ENCODE peak calls at places on chromosome 10, in six cellular contexts. One of them, this sample, is unnamed.

GRCh38 chr10:92064506-92064905 is 140.9 kb downstream of the BTAF1 start:
- DNase-seq in cardiac muscle cell: no peak
- DNase-seq in GM23338: no peak
- DNase-seq in CD8-positive, alpha-beta T cell: no peak
- DNase-seq in heart right ventricle: no peak
- DNase-seq in Panc1: no peak
- DNase-seq in this sample: no peak

GRCh38 chr10:105691811-105692210 is 1050.7 kb downstream of the SORCS3 start:
- DNase-seq in cardiac muscle cell: peak; percentile 75
- DNase-seq in GM23338: peak; percentile 88
- DNase-seq in CD8-positive, alpha-beta T cell: no peak
- DNase-seq in heart right ventricle: no peak
- DNase-seq in Panc1: no peak
- DNase-seq in this sample: no peak

GRCh38 chr10:88586462-88586861 is at the start of gene LIPJ:
- DNase-seq in cardiac muscle cell: no peak
- DNase-seq in GM23338: no peak
- DNase-seq in CD8-positive, alpha-beta T cell: no peak
- DNase-seq in heart right ventricle: no peak
- DNase-seq in Panc1: no peak
- DNase-seq in this sample: no peak

GRCh38 chr10:86371116-86371515 is 4.5 kb upstream of the GRID1 start:
- DNase-seq in cardiac muscle cell: no peak
- DNase-seq in GM23338: no peak
- DNase-seq in CD8-positive, alpha-beta T cell: no peak
- DNase-seq in heart right ventricle: no peak
- DNase-seq in Panc1: no peak
- DNase-seq in this sample: no peak

GRCh38 chr10:120493411-120494312 is 36.6 kb downstream of the PLPP4 start:
- DNase-seq in cardiac muscle cell: no peak
- DNase-seq in GM23338: no peak
- DNase-seq in CD8-positive, alpha-beta T cell: no peak
- DNase-seq in heart right ventricle: no peak
- DNase-seq in Panc1: no peak
- DNase-seq in this sample: no peak

GRCh38 chr10:2978111-2978510 is 89.2 kb upstream of the PFKP start:
- DNase-seq in cardiac muscle cell: peak; percentile 58
- DNase-seq in GM23338: peak; percentile 77
- DNase-seq in CD8-positive, alpha-beta T cell: no peak
- DNase-seq in heart right ventricle: no peak
- DNase-seq in Panc1: peak; percentile 64
- DNase-seq in this sample: no peak

GRCh38 chr10:103716206-103717160 is 138.9 kb downstream of the SH3PXD2A start:
- DNase-seq in cardiac muscle cell: no peak
- DNase-seq in GM23338: peak; percentile 35
- DNase-seq in CD8-positive, alpha-beta T cell: no peak
- DNase-seq in heart right ventricle: no peak
- DNase-seq in Panc1: no peak
- DNase-seq in this sample: no peak

GRCh38 chr10:1127629-1128028 is 71.4 kb downstream of the WDR37 start:
- DNase-seq in cardiac muscle cell: no peak
- DNase-seq in GM23338: no peak
- DNase-seq in CD8-positive, alpha-beta T cell: no peak
- DNase-seq in heart right ventricle: no peak
- DNase-seq in Panc1: no peak
- DNase-seq in this sample: no peak

GRCh38 chr10:89355373-89355772 is 22.5 kb upstream of the IFIT1B start:
- DNase-seq in cardiac muscle cell: no peak
- DNase-seq in GM23338: no peak
- DNase-seq in CD8-positive, alpha-beta T cell: no peak
- DNase-seq in heart right ventricle: no peak
- DNase-seq in Panc1: no peak
- DNase-seq in this sample: no peak

GRCh38 chr10:85317827-85318226 is 989.4 kb downstream of the CCSER2 start:
- DNase-seq in cardiac muscle cell: no peak
- DNase-seq in GM23338: peak; percentile 3
- DNase-seq in CD8-positive, alpha-beta T cell: no peak
- DNase-seq in heart right ventricle: no peak
- DNase-seq in Panc1: no peak
- DNase-seq in this sample: no peak

GRCh38 chr10:74227697-74228424 is 76.8 kb downstream of the ADK start:
- DNase-seq in cardiac muscle cell: no peak
- DNase-seq in GM23338: no peak
- DNase-seq in CD8-positive, alpha-beta T cell: no peak
- DNase-seq in heart right ventricle: no peak
- DNase-seq in Panc1: no peak
- DNase-seq in this sample: no peak

GRCh38 chr10:126749030-126749655 is 78.7 kb upstream of the C10orf90 start:
- DNase-seq in cardiac muscle cell: peak; percentile 82
- DNase-seq in GM23338: peak; percentile 92
- DNase-seq in CD8-positive, alpha-beta T cell: peak; percentile 1
- DNase-seq in heart right ventricle: peak; percentile 53
- DNase-seq in Panc1: peak; percentile 53
- DNase-seq in this sample: peak; percentile 85

GRCh38 chr10:45378866-45379265 is 4.8 kb downstream of the ALOX5 start:
- DNase-seq in cardiac muscle cell: no peak
- DNase-seq in GM23338: no peak
- DNase-seq in CD8-positive, alpha-beta T cell: no peak
- DNase-seq in heart right ventricle: no peak
- DNase-seq in Panc1: no peak
- DNase-seq in this sample: no peak

GRCh38 chr10:122878799-122879338 is 512 bp downstream of the FAM24B start:
- DNase-seq in cardiac muscle cell: no peak
- DNase-seq in GM23338: no peak
- DNase-seq in CD8-positive, alpha-beta T cell: no peak
- DNase-seq in heart right ventricle: no peak
- DNase-seq in Panc1: no peak
- DNase-seq in this sample: no peak

GRCh38 chr10:78408671-78409472 is 375.2 kb downstream of the RPS24 start:
- DNase-seq in cardiac muscle cell: peak; percentile 93
- DNase-seq in GM23338: peak; percentile 62
- DNase-seq in CD8-positive, alpha-beta T cell: no peak
- DNase-seq in heart right ventricle: peak; percentile 85
- DNase-seq in Panc1: no peak
- DNase-seq in this sample: no peak

GRCh38 chr10:72765051-72765450 is 73.1 kb downstream of the MCU start:
- DNase-seq in cardiac muscle cell: no peak
- DNase-seq in GM23338: no peak
- DNase-seq in CD8-positive, alpha-beta T cell: no peak
- DNase-seq in heart right ventricle: no peak
- DNase-seq in Panc1: no peak
- DNase-seq in this sample: no peak

GRCh38 chr10:110414563-110415309 is 83.0 kb upstream of the DUSP5 start:
- DNase-seq in cardiac muscle cell: no peak
- DNase-seq in GM23338: no peak
- DNase-seq in CD8-positive, alpha-beta T cell: peak; percentile 66
- DNase-seq in heart right ventricle: no peak
- DNase-seq in Panc1: no peak
- DNase-seq in this sample: no peak

GRCh38 chr10:63527401-63527800 is 6.2 kb downstream of the REEP3 start:
- DNase-seq in cardiac muscle cell: no peak
- DNase-seq in GM23338: no peak
- DNase-seq in CD8-positive, alpha-beta T cell: no peak
- DNase-seq in heart right ventricle: no peak
- DNase-seq in Panc1: no peak
- DNase-seq in this sample: no peak

GRCh38 chr10:124592101-124592500 is 130.5 kb downstream of the LHPP start:
- DNase-seq in cardiac muscle cell: no peak
- DNase-seq in GM23338: no peak
- DNase-seq in CD8-positive, alpha-beta T cell: no peak
- DNase-seq in heart right ventricle: peak; percentile 2
- DNase-seq in Panc1: no peak
- DNase-seq in this sample: no peak

GRCh38 chr10:12418000-12418399 is 68.7 kb downstream of the CAMK1D start:
- DNase-seq in cardiac muscle cell: no peak
- DNase-seq in GM23338: no peak
- DNase-seq in CD8-positive, alpha-beta T cell: no peak
- DNase-seq in heart right ventricle: peak; percentile 31
- DNase-seq in Panc1: no peak
- DNase-seq in this sample: no peak

GRCh38 chr10:21052072-21052708 is 155.1 kb upstream of the NEBL start:
- DNase-seq in cardiac muscle cell: no peak
- DNase-seq in GM23338: no peak
- DNase-seq in CD8-positive, alpha-beta T cell: no peak
- DNase-seq in heart right ventricle: no peak
- DNase-seq in Panc1: no peak
- DNase-seq in this sample: no peak

GRCh38 chr10:28714401-28715053 is 37.2 kb downstream of the BAMBI start:
- DNase-seq in cardiac muscle cell: no peak
- DNase-seq in GM23338: no peak
- DNase-seq in CD8-positive, alpha-beta T cell: no peak
- DNase-seq in heart right ventricle: no peak
- DNase-seq in Panc1: no peak
- DNase-seq in this sample: no peak

GRCh38 chr10:62681211-62681940 is 123.1 kb upstream of the ADO start:
- DNase-seq in cardiac muscle cell: peak; percentile 42
- DNase-seq in GM23338: peak; percentile 45
- DNase-seq in CD8-positive, alpha-beta T cell: peak; percentile 18
- DNase-seq in heart right ventricle: no peak
- DNase-seq in Panc1: no peak
- DNase-seq in this sample: no peak

GRCh38 chr10:69483988-69484387 is 32.7 kb downstream of the TSPAN15 start:
- DNase-seq in cardiac muscle cell: no peak
- DNase-seq in GM23338: no peak
- DNase-seq in CD8-positive, alpha-beta T cell: no peak
- DNase-seq in heart right ventricle: no peak
- DNase-seq in Panc1: no peak
- DNase-seq in this sample: no peak

GRCh38 chr10:122850705-122851640 is 5.3 kb upstream of the CUZD1 start:
- DNase-seq in cardiac muscle cell: no peak
- DNase-seq in GM23338: no peak
- DNase-seq in CD8-positive, alpha-beta T cell: no peak
- DNase-seq in heart right ventricle: no peak
- DNase-seq in Panc1: no peak
- DNase-seq in this sample: no peak

GRCh38 chr10:93267521-93267920 is 193.8 kb downstream of the CYP26A1 start:
- DNase-seq in cardiac muscle cell: no peak
- DNase-seq in GM23338: no peak
- DNase-seq in CD8-positive, alpha-beta T cell: no peak
- DNase-seq in heart right ventricle: no peak
- DNase-seq in Panc1: no peak
- DNase-seq in this sample: no peak

DNA sequence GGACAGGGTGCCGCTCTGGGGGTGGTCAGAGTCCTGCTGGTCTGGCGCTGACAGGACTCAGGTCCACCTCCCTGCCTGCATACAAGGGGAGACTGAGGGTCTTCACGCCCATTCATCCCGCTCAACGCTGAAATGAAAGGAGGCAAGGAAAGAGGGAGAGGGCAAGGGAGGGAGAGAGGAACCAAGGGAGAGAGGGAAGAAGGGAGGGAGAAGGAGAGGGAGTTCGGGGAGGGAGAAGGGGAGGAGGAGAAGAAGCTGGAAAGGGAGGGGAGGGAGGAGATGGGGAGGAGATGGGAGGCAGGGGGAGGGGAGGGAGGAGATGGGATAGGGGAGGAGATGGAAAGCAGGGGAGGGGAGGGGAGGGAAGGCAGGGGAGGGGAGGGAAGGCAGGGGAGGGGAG is 69.4 kb upstream of the INPP5A start:
- DNase-seq in cardiac muscle cell: no peak
- DNase-seq in GM23338: no peak
- DNase-seq in CD8-positive, alpha-beta T cell: no peak
- DNase-seq in heart right ventricle: no peak
- DNase-seq in Panc1: no peak
- DNase-seq in this sample: no peak
- H3K4me1 ChIP-seq in cardiac muscle cell: peaks cover 24% of the 10 kb centered on the region
- H3K4me1 ChIP-seq in GM23338: no peaks in the 10 kb centered on the region
- H3K4me1 ChIP-seq in CD8-positive, alpha-beta T cell: no peaks in the 10 kb centered on the region
- H3K4me1 ChIP-seq in heart right ventricle: peaks cover 58% of the 10 kb centered on the region
- H3K4me1 ChIP-seq in Panc1: peaks cover 35% of the 10 kb centered on the region
- H3K4me1 ChIP-seq in this sample: peaks cover 4% of the 10 kb centered on the region

DNA sequence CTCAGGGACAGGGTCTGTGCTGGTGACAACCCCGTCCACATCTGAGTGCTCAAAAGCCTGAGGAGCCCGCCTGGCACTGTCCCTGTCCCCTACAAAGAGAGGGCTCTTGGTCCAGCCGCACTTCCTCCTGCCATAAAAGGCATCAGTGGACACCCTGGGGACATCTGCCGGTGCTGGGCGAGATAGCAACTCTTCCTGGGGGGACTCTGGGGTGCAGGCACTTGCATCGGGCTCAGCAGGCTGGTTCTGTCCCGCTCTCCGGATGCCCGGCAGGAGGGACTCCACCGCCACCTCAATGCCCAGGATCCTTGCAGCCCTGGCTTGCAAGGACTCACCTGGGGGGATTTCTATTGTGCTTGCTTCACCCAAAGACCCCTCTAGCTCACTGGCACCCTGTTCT is 32.8 kb downstream of the JCAD start:
- DNase-seq in cardiac muscle cell: no peak
- DNase-seq in GM23338: no peak
- DNase-seq in CD8-positive, alpha-beta T cell: no peak
- DNase-seq in heart right ventricle: peak; percentile 20
- DNase-seq in Panc1: no peak
- DNase-seq in this sample: no peak
- H3K4me3 ChIP-seq in cardiac muscle cell: no peak overlapping the region
- H3K4me3 ChIP-seq in GM23338: no peak overlapping the region
- H3K4me3 ChIP-seq in CD8-positive, alpha-beta T cell: peak overlapping the region; percentile 16
- H3K4me3 ChIP-seq in heart right ventricle: no peak overlapping the region
- H3K4me3 ChIP-seq in Panc1: no peak overlapping the region
- H3K4me3 ChIP-seq in this sample: no peak overlapping the region

GRCh38 chr10:20005638-20006037 is 189.4 kb downstream of the PLXDC2 start:
- DNase-seq in cardiac muscle cell: no peak
- DNase-seq in GM23338: no peak
- DNase-seq in CD8-positive, alpha-beta T cell: no peak
- DNase-seq in heart right ventricle: no peak
- DNase-seq in Panc1: no peak
- DNase-seq in this sample: no peak
- H3K4me1 ChIP-seq in cardiac muscle cell: peaks cover 17% of the 10 kb centered on the region
- H3K4me1 ChIP-seq in GM23338: peaks cover 28% of the 10 kb centered on the region
- H3K4me1 ChIP-seq in CD8-positive, alpha-beta T cell: no peaks in the 10 kb centered on the region
- H3K4me1 ChIP-seq in heart right ventricle: peaks cover 48% of the 10 kb centered on the region
- H3K4me1 ChIP-seq in Panc1: no peaks in the 10 kb centered on the region
- H3K4me1 ChIP-seq in this sample: no peaks in the 10 kb centered on the region

DNA sequence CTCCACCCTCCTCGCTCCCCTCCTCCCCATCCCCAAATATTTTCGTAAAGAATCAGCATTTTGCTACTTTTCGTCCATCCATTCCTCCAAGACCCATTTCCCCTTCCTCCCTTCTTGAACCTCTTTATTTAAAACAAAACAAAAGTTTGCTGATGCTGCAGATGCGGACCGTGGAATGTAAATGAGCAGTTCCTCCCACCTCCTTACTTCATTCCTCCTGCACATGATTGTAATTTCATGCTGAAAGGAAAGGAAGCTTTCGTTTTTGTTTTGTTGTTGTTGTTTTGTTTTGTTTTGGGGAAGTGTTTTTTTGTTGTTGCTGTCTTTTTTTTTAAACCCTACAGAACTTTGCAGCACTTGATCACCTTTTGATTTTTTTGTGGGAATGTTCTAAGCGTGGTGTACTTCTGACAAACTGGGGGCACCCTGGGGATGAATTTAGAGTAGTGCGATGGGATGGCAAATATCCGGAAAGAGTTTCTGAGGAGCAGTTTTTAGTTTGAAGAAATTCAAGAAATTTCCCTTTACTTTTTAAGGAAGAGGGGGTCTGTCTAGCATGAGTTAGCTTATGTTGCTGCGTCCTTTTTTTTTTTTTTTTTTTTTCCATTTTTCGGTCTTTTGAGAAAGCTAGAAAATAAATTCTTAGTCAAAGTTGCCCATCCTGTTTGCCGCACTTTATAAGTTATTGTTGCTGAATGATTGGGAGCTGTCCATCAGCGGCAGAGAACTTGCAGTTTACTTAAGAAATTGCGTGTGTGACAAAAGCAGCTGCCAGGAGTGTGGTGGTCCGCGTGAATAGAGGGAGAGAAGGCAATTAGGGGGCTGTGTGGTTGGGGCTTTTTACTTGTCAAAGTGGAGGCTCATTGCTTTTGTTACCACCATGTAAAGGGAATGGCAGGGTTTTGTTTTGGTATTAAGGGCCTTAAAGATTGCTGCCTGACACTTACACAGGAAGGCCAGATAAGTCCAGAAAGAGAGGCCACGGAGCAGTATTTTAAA is 177.5 kb downstream of the TCF7L2 start:
- DNase-seq in cardiac muscle cell: no peak
- DNase-seq in GM23338: no peak
- DNase-seq in CD8-positive, alpha-beta T cell: no peak
- DNase-seq in heart right ventricle: no peak
- DNase-seq in Panc1: no peak
- DNase-seq in this sample: no peak
- H3K4me3 ChIP-seq in cardiac muscle cell: no peak overlapping the region
- H3K4me3 ChIP-seq in GM23338: peak overlapping the region; percentile 48
- H3K4me3 ChIP-seq in CD8-positive, alpha-beta T cell: no peak overlapping the region
- H3K4me3 ChIP-seq in heart right ventricle: no peak overlapping the region
- H3K4me3 ChIP-seq in Panc1: peak overlapping the region; percentile 46
- H3K4me3 ChIP-seq in this sample: no peak overlapping the region